ENCODE peak calls at places on chromosomes 1 and 21, in nine cellular contexts. U is suprapubic skin, E is lung, Z is right lobe of liver, V is D721Med, J is HFF-Myc, P is GM12864, I is left ventricle myocardium inferior, G is fibroblast of lung. D is an unnamed sample.

GRCh38 chr1:1836119-1836518 is 54.8 kb downstream of the GNB1 start:
- DNase-seq in U (no peak), E (no peak), Z (no peak), V (no peak), J (no peak), P (no peak), I (no peak), G (no peak), D (no peak)

GRCh38 chr1:21638531-21639341 is 30.4 kb downstream of the RAP1GAP start:
- DNase-seq in U (no peak), E (peak; percentile 82), Z (no peak), V (no peak), J (no peak), P (no peak), I (peak; percentile 22), G (peak; percentile 76), D (no peak)

GRCh38 chr1:1080122-1080753 is 6.1 kb upstream of the RNF223 start:
- DNase-seq in U (peak; percentile 67), E (peak; percentile 74), Z (peak; percentile 58), V (no peak), J (peak; percentile 24), P (no peak), I (peak; percentile 62), G (peak; percentile 33), D (no peak)

GRCh38 chr1:156848461-156849150 is 10.3 kb downstream of the INSRR start:
- DNase-seq in U (no peak), E (peak; percentile 45), Z (peak; percentile 48), V (no peak), J (no peak), P (no peak), I (no peak), G (peak; percentile 49), D (no peak)

GRCh38 chr1:97920275-97920831 is 481 bp downstream of the DPYD start:
- DNase-seq in U (no peak), E (no peak), Z (no peak), V (no peak), J (no peak), P (no peak), I (no peak), G (peak; percentile 32), D (no peak)

GRCh38 chr1:156291226-156292061 is 4.0 kb downstream of the GLMP start:
- DNase-seq in U (peak; percentile 95), E (peak; percentile 87), Z (peak; percentile 99), V (peak; percentile 87), J (no peak), P (no peak), I (peak; percentile 90), G (peak; percentile 80), D (peak; percentile 94)

GRCh38 chr21:23247334-23247733 is 2249.1 kb downstream of the NCAM2 start:
- DNase-seq in U (no peak), E (no peak), Z (no peak), V (no peak), J (no peak), P (no peak), I (no peak), G (no peak), D (no peak)

GRCh38 chr1:31689821-31690220 is 14.0 kb downstream of the COL16A1 start:
- DNase-seq in U (no peak), E (no peak), Z (no peak), V (no peak), J (peak; percentile 88), P (no peak), I (no peak), G (peak; percentile 99), D (no peak)

GRCh38 chr1:233714631-233715217 is 100.8 kb downstream of the KCNK1 start:
- DNase-seq in U (no peak), E (no peak), Z (peak; percentile 58), V (no peak), J (no peak), P (no peak), I (no peak), G (no peak), D (no peak)

GRCh38 chr1:21634481-21635137 is 34.5 kb downstream of the RAP1GAP start:
- DNase-seq in U (no peak), E (no peak), Z (peak; percentile 87), V (no peak), J (no peak), P (no peak), I (no peak), G (no peak), D (no peak)

GRCh38 chr1:58763214-58763613 is 20.6 kb downstream of the JUN start:
- DNase-seq in U (no peak), E (no peak), Z (no peak), V (no peak), J (no peak), P (no peak), I (no peak), G (peak; percentile 94), D (no peak)

GRCh38 chr1:184386271-184387068 is at the start of gene C1orf21:
- DNase-seq in U (peak; percentile 92), E (peak; percentile 86), Z (peak; percentile 92), V (peak; percentile 64), J (peak; percentile 26), P (no peak), I (peak; percentile 94), G (peak; percentile 92), D (peak; percentile 96)

GRCh38 chr1:184387069-184387870 is 441 bp downstream of the C1orf21 start:
- DNase-seq in U (peak; percentile 78), E (peak; percentile 36), Z (peak; percentile 62), V (no peak), J (no peak), P (no peak), I (peak; percentile 42), G (peak; percentile 36), D (no peak)

GRCh38 chr1:184389446-184389845 is 2.6 kb downstream of the C1orf21 start:
- DNase-seq in U (no peak), E (no peak), Z (no peak), V (no peak), J (no peak), P (no peak), I (no peak), G (peak; percentile 39), D (no peak)

GRCh38 chr1:184388671-184389292 is 2.0 kb downstream of the C1orf21 start:
- DNase-seq in U (no peak), E (no peak), Z (no peak), V (no peak), J (no peak), P (no peak), I (no peak), G (no peak), D (no peak)

GRCh38 chr1:184387871-184388670 is 1.2 kb downstream of the C1orf21 start:
- DNase-seq in U (no peak), E (peak; percentile 38), Z (peak; percentile 63), V (no peak), J (no peak), P (no peak), I (peak; percentile 49), G (peak; percentile 84), D (no peak)
- TF ChIP-seq CTCF in U (no peak), E (no peak), Z (no peak), V (no peak), J (no peak), P (no peak), I (peak; percentile 36), G (peak; percentile 15), D (peak; percentile 31)

GRCh38 chr1:195866383-195867222 is 741.6 kb downstream of the KCNT2 start:
- DNase-seq in U (no peak), E (no peak), Z (no peak), V (no peak), J (no peak), P (no peak), I (no peak), G (no peak), D (no peak)

GRCh38 chr1:195867638-195868037 is 740.6 kb downstream of the KCNT2 start:
- DNase-seq in U (no peak), E (no peak), Z (no peak), V (no peak), J (no peak), P (no peak), I (no peak), G (no peak), D (no peak)
- TF ChIP-seq CTCF in U (no peak), E (no peak), Z (no peak), V (no peak), J (no peak), P (no peak), I (no peak), G (no peak), D (no peak)

GRCh38 chr1:53541761-53542550 is 82.8 kb downstream of the DMRTB1 start:
- DNase-seq in U (peak; percentile 74), E (no peak), Z (peak; percentile 39), V (no peak), J (peak; percentile 78), P (no peak), I (no peak), G (peak; percentile 91), D (peak; percentile 90)
- TF ChIP-seq CTCF in U (peak; percentile 31), E (no peak), Z (no peak), V (no peak), J (peak; percentile 74), P (peak; percentile 64), I (no peak), G (peak; percentile 52), D (peak; percentile 50)

DNA sequence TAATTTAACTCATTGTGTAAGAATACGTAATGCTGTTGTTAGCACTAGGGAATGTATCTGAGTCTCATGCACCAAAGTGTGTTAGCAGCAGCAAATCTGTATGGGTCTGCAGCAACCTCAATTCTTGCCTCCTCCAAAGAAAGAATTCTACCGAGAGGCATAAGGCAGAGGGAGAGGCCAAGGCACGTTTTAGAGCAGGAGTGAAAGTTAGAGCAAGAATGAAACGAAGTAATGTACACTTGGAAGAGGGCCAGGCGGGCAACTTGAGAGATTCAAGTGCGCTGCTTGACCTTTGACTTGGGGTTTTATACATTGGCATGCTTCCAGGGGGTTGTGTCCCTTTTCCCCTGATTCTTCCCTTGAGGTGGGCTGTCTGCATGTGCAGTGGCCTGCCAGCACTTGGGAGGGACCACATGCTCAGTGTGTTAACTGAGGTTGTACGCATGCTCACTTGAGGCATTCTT is 2.5 kb upstream of the CNN3 start:
- DNase-seq in U (no peak), E (peak; percentile 49), Z (no peak), V (no peak), J (no peak), P (no peak), I (no peak), G (no peak), D (no peak)
- TF ChIP-seq CTCF in U (no peak), E (no peak), Z (no peak), V (no peak), J (no peak), P (no peak), I (no peak), G (no peak), D (no peak)

DNA sequence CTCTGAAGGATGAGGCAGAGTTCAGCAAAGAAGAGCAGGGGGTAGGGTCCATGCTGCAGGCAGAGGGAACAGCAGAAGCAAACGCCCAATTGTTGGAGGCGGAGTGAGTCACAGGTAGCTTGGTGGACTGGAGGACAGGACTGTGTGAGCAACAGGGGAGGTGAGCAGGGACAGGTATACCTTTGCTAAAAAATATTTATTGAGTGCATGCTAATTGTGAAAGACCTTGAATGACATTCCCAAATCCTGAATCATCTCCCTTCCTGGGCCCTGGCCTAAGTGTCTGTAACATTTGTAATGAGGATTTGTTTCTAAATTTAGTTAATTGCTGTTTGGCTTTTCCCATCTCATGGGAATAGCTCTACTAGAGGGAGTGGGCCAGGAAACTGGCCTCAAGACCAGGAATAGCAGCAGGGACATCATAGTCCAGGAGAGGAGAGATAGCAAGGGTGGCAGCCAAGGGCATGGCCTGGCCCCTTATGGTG is 123.7 kb downstream of the FOXD2 start:
- DNase-seq in U (no peak), E (no peak), Z (no peak), V (no peak), J (no peak), P (no peak), I (no peak), G (peak; percentile 31), D (no peak)
- TF ChIP-seq CTCF in U (no peak), E (no peak), Z (no peak), V (no peak), J (no peak), P (no peak), I (no peak), G (no peak), D (no peak)

D was measured in osteocyte.